ENCODE peak calls at places on chromosomes 3 and 15, in six cellular contexts. V is ovary, M is A549, K is K562, G is spleen, W is sigmoid colon. F is an unnamed sample. For H3K4me1, the result is how much of the 10 kb centered on the place peaks cover.

GRCh38 chr3:161913786-161914389 is 417.3 kb downstream of the OTOL1 start:
- DNase-seq in V (no peak), M (peak), K (no peak), G (no peak), W (no peak), F (no peak)

GRCh38 chr3:45367451-45367850 is 20.9 kb upstream of the LARS2 start:
- DNase-seq in V (no peak), M (peak), K (no peak), G (no peak), W (no peak), F (no peak)

GRCh38 chr3:4834403-4834866 is 144.8 kb upstream of the BHLHE40 start:
- DNase-seq in V (no peak), M (no peak), K (peak), G (peak), W (no peak), F (no peak)

GRCh38 chr3:145518639-145519038 is 642.3 kb downstream of the PLOD2 start:
- DNase-seq in V (no peak), M (no peak), K (no peak), G (no peak), W (no peak), F (no peak)

GRCh38 chr3:56851966-56852884 is 50.5 kb upstream of the ARHGEF3 start:
- DNase-seq in V (no peak), M (no peak), K (no peak), G (no peak), W (no peak), F (no peak)

GRCh38 chr3:15839568-15839967 is 41.8 kb upstream of the ANKRD28 start:
- DNase-seq in V (no peak), M (no peak), K (no peak), G (no peak), W (no peak), F (no peak)

GRCh38 chr3:16231983-16232382 is 32.8 kb downstream of the DPH3 start:
- DNase-seq in V (no peak), M (no peak), K (peak), G (no peak), W (no peak), F (no peak)

GRCh38 chr3:81998139-81998755 is 236.8 kb upstream of the GBE1 start:
- DNase-seq in V (no peak), M (no peak), K (no peak), G (no peak), W (no peak), F (no peak)

GRCh38 chr3:173529062-173529711 is 131.6 kb downstream of the NLGN1 start:
- DNase-seq in V (no peak), M (peak), K (no peak), G (no peak), W (no peak), F (no peak)

GRCh38 chr3:12242772-12243171 is 46.1 kb upstream of the PPARG start:
- DNase-seq in V (no peak), M (no peak), K (no peak), G (no peak), W (no peak), F (no peak)

GRCh38 chr3:151976211-151977050 is 103.0 kb downstream of the SUCNR1 start:
- DNase-seq in V (no peak), M (peak), K (no peak), G (no peak), W (no peak), F (no peak)

GRCh38 chr15:39362832-39363561 is 217.9 kb upstream of the THBS1 start:
- DNase-seq in V (no peak), M (no peak), K (no peak), G (no peak), W (no peak), F (no peak)

GRCh38 chr3:63295806-63296205 is 17.7 kb downstream of the SYNPR start:
- DNase-seq in V (no peak), M (no peak), K (no peak), G (no peak), W (no peak), F (no peak)

GRCh38 chr15:75082689-75083088 is 59.3 kb downstream of the PPCDC start:
- DNase-seq in V (no peak), M (no peak), K (no peak), G (no peak), W (no peak), F (no peak)

GRCh38 chr3:12237076-12237475 is 51.8 kb upstream of the PPARG start:
- DNase-seq in V (no peak), M (no peak), K (no peak), G (no peak), W (no peak), F (no peak)

GRCh38 chr3:144843099-144843498 is 871.5 kb downstream of the DIPK2A start:
- DNase-seq in V (no peak), M (no peak), K (no peak), G (no peak), W (no peak), F (no peak)

GRCh38 chr3:45596290-45596791 is 1.8 kb downstream of the LIMD1 start:
- DNase-seq in V (no peak), M (no peak), K (no peak), G (peak), W (no peak), F (no peak)

GRCh38 chr3:153439780-153440179 is 277.8 kb downstream of the RAP2B start:
- DNase-seq in V (no peak), M (peak), K (no peak), G (no peak), W (no peak), F (no peak)

GRCh38 chr3:9422712-9423424 is 25.5 kb downstream of the SETD5 start:
- DNase-seq in V (peak), M (peak), K (peak), G (no peak), W (peak), F (peak)

GRCh38 chr3:19226516-19226915 is 78.2 kb downstream of the KCNH8 start:
- DNase-seq in V (no peak), M (no peak), K (no peak), G (no peak), W (no peak), F (no peak)

GRCh38 chr15:72855791-72856190 is 72.2 kb upstream of the ADPGK start:
- DNase-seq in V (no peak), M (no peak), K (no peak), G (peak), W (no peak), F (no peak)

GRCh38 chr15:40287968-40288367 is 5.1 kb upstream of the ANKRD63 start:
- DNase-seq in V (no peak), M (peak), K (peak), G (no peak), W (no peak), F (no peak)

GRCh38 chr3:23864954-23865353 is 51.8 kb downstream of the NKIRAS1 start:
- DNase-seq in V (peak), M (no peak), K (no peak), G (no peak), W (no peak), F (no peak)

GRCh38 chr15:55669226-55669625 is 73.7 kb downstream of the PRTG start:
- DNase-seq in V (no peak), M (no peak), K (no peak), G (no peak), W (no peak), F (no peak)

GRCh38 chr15:38560456-38560926 is 4.1 kb downstream of the RASGRP1 start:
- DNase-seq in V (no peak), M (no peak), K (no peak), G (no peak), W (no peak), F (no peak)

GRCh38 chr15:72982750-72983149 is 69.5 kb upstream of the NEO1 start:
- DNase-seq in V (no peak), M (no peak), K (no peak), G (no peak), W (no peak), F (no peak)

GRCh38 chr15:70096215-70096974 is 1.3 kb downstream of the TLE3 start:
- DNase-seq in V (peak), M (peak), K (no peak), G (peak), W (peak), F (peak)
- H3K4me1 ChIP-seq in V (under half), M (under half), K (half or more), G (half or more), W (under half), F (under half)

DNA sequence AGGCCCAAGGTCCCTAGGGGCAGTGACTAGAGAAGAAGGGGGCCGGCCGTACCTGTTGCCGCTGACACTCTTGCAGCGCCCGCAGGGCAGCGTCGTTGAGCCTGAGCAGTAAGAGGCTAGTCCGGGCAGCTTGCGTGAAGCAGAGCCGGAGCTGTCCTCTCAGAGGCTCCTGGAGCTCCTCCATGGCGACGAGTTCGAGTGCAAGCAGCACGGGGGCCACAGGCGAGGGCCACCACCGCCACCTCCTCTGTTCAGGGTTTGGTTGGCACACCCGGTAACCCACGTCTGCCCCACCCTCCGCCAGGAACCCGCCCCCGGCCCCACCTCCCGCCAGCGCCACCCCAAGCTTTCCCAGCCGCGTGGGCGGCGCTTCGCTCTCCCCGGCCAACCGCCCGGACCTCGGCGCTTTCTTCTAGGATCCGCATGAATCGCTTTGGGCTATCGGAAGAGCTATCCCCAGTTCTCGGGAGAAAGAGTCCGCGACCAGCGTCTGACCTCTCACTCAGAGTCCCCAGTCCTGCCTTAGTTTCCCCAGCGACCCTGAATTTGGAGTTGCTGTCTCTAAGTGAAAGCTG is at the start of gene ELL3:
- DNase-seq in V (peak), M (peak), K (peak), G (peak), W (peak), F (peak)
- TF ChIP-seq POLR2A in V (no peak), M (no peak), K (peak), G (no peak), W (no peak), F (no peak)

GRCh38 chr3:196631655-196632032 is 7.8 kb upstream of the NRROS start:
- DNase-seq in V (no peak), M (no peak), K (peak), G (no peak), W (no peak), F (no peak)
- H3K4me3 ChIP-seq in V (peak), M (peak), K (peak), G (peak), W (peak), F (peak)

GRCh38 chr15:67838789-67839332 is 984 bp downstream of the RNU6-1 start:
- DNase-seq in V (peak), M (no peak), K (no peak), G (peak), W (peak), F (peak)

GRCh38 chr15:67843092-67843501 is 3.3 kb upstream of the RNU6-1 start:
- DNase-seq in V (peak), M (no peak), K (no peak), G (no peak), W (no peak), F (no peak)

GRCh38 chr15:67839929-67840746 is at the start of gene RNU6-1:
- DNase-seq in V (peak), M (peak), K (peak), G (peak), W (peak), F (peak)

GRCh38 chr15:67839358-67839928 is 402 bp downstream of the RNU6-1 start:
- DNase-seq in V (peak), M (peak), K (peak), G (peak), W (peak), F (no peak)

DNA sequence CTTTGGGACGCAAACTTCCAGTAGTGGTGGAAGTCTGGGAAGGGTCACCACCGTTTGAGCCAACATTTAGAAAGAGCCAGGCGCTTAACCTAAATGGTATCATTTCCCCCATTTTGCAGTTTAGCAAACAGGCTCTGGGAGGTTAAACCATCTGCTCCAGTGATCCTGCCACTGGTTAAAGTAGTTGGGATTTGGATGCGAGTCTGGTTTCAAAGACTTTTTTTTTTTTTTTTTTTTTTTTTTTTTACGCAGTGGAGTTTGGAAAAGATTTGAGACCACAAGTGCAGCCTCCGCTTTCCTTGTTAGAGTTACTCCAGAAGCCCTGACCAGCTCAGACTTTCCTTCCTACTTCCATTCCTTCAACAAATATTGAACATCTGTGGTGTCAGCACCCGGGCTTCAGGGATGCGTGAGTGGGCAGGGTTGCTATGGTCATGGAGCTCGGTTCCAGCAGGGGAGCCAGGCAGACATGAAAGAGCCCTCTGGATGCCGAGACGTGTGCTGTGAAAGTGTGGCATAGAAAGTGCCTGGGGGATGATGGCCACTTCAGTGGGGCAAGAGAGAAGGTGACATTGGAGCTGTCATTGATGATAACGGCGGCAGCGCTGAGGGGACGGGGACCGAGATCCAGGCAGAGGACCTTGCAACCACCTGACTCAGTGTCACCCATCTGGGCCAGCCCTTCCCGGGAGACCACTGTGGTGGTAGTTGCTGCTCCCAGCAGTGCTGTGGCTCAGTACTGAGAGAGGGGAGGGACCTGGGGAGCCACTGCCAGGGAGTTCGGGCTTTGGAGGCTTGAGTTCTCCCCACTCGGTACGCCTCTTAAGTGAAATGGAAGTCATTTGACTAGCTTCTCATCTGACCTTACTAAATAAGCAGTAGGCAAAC is 1.1 kb upstream of the RNU6-1 start:
- DNase-seq in V (peak), M (peak), K (no peak), G (peak), W (peak), F (no peak)
- H3K4me1 ChIP-seq in V (under half), M (under half), K (under half), G (half or more), W (under half), F (under half)

DNA sequence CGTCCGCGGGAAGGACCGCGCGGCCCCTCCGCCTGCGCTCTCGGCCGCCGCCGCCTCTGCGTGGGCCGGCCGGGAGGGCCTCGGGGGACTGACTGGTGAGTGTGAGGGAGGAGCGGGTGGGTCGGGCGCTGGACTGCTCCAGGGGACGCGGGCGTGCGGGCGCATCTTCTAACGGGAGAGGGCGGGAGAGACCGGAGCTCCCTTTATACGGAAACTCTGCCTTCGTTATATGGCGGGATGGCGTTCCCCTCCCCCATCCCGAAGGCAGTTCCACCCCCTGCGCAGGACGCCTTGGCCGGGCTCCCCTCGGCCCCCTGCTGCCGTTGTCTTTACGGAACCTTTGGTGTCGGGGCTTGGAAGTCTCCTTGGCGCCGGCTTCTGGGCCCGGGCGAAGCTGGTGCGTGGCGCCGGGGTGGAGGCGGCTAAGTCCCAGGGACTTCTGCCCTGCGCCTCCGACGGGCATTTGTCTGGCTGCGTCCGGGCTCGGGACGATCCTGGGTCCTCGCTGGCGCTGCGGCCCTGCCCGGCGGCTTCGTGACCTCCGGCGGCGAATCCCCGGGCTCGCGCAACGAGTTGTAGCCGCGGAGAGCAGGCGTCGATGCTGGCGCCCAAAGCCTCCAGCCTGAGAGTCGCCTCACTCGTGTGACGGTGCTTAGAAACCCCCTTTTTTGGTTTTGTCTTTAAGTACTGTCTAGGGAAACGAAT is 518 bp downstream of the ZNF639 start:
- DNase-seq in V (peak), M (peak), K (no peak), G (peak), W (peak), F (peak)
- TF ChIP-seq POLR2A in V (no peak), M (no peak), K (peak), G (no peak), W (no peak), F (no peak)

GRCh38 chr15:51750186-51750585 is 1.2 kb upstream of the TMOD2 start:
- DNase-seq in V (no peak), M (no peak), K (no peak), G (no peak), W (no peak), F (no peak)

GRCh38 chr15:51752918-51753317 is 1.5 kb downstream of the TMOD2 start:
- DNase-seq in V (no peak), M (no peak), K (no peak), G (no peak), W (no peak), F (no peak)

GRCh38 chr15:51751687-51752683 is 588 bp downstream of the TMOD2 start:
- DNase-seq in V (peak), M (peak), K (peak), G (peak), W (peak), F (peak)

GRCh38 chr15:51749307-51749706 is 2.1 kb upstream of the TMOD2 start:
- DNase-seq in V (no peak), M (no peak), K (no peak), G (no peak), W (no peak), F (no peak)

GRCh38 chr15:51750942-51751686 is at the start of gene TMOD2:
- DNase-seq in V (peak), M (peak), K (peak), G (peak), W (peak), F (peak)
- H3K4me3 ChIP-seq in V (peak), M (peak), K (peak), G (peak), W (peak), F (peak)

DNA sequence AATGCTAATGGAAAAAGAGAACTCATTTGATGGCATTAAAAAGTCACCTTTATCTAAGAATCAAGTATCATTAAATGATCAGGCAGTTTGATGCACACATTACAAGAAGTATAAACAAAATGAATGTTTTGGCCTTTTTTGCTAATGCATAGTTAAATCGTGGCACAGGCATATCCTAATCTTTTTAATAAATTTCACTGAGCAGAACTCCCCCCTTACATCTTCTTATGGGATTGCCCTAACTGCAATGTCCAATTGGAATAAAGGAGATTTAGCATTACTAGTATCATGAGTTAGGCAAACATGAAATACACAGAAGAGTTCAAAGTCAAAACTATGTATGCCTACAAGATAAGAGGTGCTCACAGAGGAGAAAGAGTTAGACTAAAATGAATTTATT is 32.7 kb downstream of the USF3 start:
- DNase-seq in V (no peak), M (no peak), K (no peak), G (no peak), W (no peak), F (no peak)
- H3K4me1 ChIP-seq in V (under half), M (under half), K (under half), G (under half), W (under half), F (under half)